ENCODE peak calls at places on chromosomes 6 and 20, in seven cellular contexts. Z, Y, S, W, N, U and L are unnamed samples.
A peak's percentile ranks its signal among the peaks of the same experiment; 100 is the strongest.

GRCh38 chr6:42179261-42179955 is 6.2 kb downstream of the GUCA1A start:
- DNase-seq in U (no peak), Y (no peak), Z (no peak), W (no peak), S (no peak), N (no peak), L (no peak)

GRCh38 chr6:138036955-138037592 is 70.1 kb downstream of the PERP start:
- DNase-seq in S (no peak), N (no peak), Z (no peak), U (no peak), Y (no peak), W (peak; percentile 8), L (no peak)

GRCh38 chr6:111280445-111280844 is 193.1 kb downstream of the SLC16A10 start:
- DNase-seq in W (no peak), Z (no peak), Y (no peak), S (no peak), N (no peak), U (no peak), L (no peak)

GRCh38 chr6:135372758-135373157 is 124.8 kb downstream of the AHI1 start:
- DNase-seq in N (no peak), W (peak; percentile 48), U (no peak), Y (no peak), S (no peak), Z (no peak), L (no peak)

GRCh38 chr6:138485005-138485545 is 14.2 kb downstream of the NHSL1 start:
- DNase-seq in U (peak; percentile 25), S (no peak), W (no peak), Z (no peak), Y (no peak), N (no peak), L (no peak)

GRCh38 chr20:19460386-19460785 is 247.9 kb downstream of the SLC24A3 start:
- DNase-seq in Y (no peak), Z (no peak), N (no peak), S (no peak), U (peak; percentile 8), W (peak; percentile 67), L (no peak)

GRCh38 chr6:52551483-52552277 is 25.2 kb downstream of the TRAM2 start:
- DNase-seq in U (peak; percentile 84), Z (no peak), W (peak; percentile 94), Y (peak; percentile 73), N (peak; percentile 75), S (no peak), L (no peak)

GRCh38 chr20:50891138-50891537 is 40.1 kb downstream of the ADNP start:
- DNase-seq in Z (no peak), W (no peak), S (no peak), N (no peak), U (no peak), Y (no peak), L (no peak)

GRCh38 chr20:62926229-62927127 is at the start of gene DIDO1:
- DNase-seq in U (peak; percentile 85), Y (peak; percentile 85), S (peak; percentile 82), Z (peak; percentile 90), W (peak; percentile 82), N (peak; percentile 99), L (peak; percentile 81)

GRCh38 chr20:45456632-45457031 is 12.9 kb upstream of the WFDC2 start:
- DNase-seq in N (no peak), Y (no peak), W (no peak), U (peak; percentile 10), S (no peak), Z (no peak), L (no peak)

GRCh38 chr6:5529015-5529414 is 267.7 kb downstream of the FARS2 start:
- DNase-seq in S (no peak), N (no peak), U (no peak), Y (no peak), W (peak; percentile 23), Z (no peak), L (no peak)

GRCh38 chr6:90294989-90295853 is 1.4 kb downstream of the BACH2 start:
- DNase-seq in S (peak; percentile 76), N (peak; percentile 79), U (peak; percentile 28), W (peak; percentile 24), Y (peak; percentile 41), Z (peak; percentile 56), L (peak; percentile 68)

GRCh38 chr6:136725124-136725523 is 67.2 kb downstream of the MAP3K5 start:
- DNase-seq in W (no peak), S (no peak), N (no peak), U (no peak), Z (no peak), Y (no peak), L (no peak)

GRCh38 chr20:61449057-61449456 is 197.0 kb downstream of the CDH4 start:
- DNase-seq in N (no peak), U (no peak), S (no peak), Z (no peak), W (no peak), Y (no peak), L (no peak)

GRCh38 chr6:155188707-155189496 is 74.9 kb upstream of the CLDN20 start:
- DNase-seq in W (peak; percentile 93), Z (no peak), U (peak; percentile 94), S (no peak), N (no peak), Y (no peak), L (no peak)

GRCh38 chr6:75735491-75736186 is 13.4 kb upstream of the MYO6 start:
- DNase-seq in Z (no peak), S (no peak), U (no peak), W (peak; percentile 30), Y (no peak), N (no peak), L (no peak)

GRCh38 chr6:39865011-39865888 is 69.0 kb downstream of the MOCS1 start:
- DNase-seq in U (peak; percentile 75), Y (peak; percentile 23), Z (no peak), N (peak; percentile 65), S (peak; percentile 34), W (peak; percentile 78), L (peak; percentile 52)

GRCh38 chr6:31712296-31712695 is 2.9 kb upstream of the LY6G6D start:
- DNase-seq in N (no peak), Y (peak; percentile 37), W (no peak), S (no peak), U (no peak), Z (no peak), L (no peak)

GRCh38 chr20:57000441-57000968 is 265.9 kb downstream of the BMP7 start:
- DNase-seq in U (no peak), N (no peak), Z (no peak), Y (no peak), S (no peak), W (no peak), L (no peak)

GRCh38 chr20:15902493-15902892 is 670.8 kb downstream of the KIF16B start:
- DNase-seq in U (no peak), Y (no peak), S (no peak), Z (no peak), W (peak; percentile 15), N (no peak), L (no peak)

GRCh38 chr6:54053893-54054391 is 57.3 kb upstream of the MLIP start:
- DNase-seq in Z (peak; percentile 39), S (no peak), N (no peak), U (peak; percentile 93), W (peak; percentile 77), Y (no peak), L (no peak)

GRCh38 chr6:20286968-20287565 is 74.8 kb upstream of the MBOAT1 start:
- DNase-seq in Z (no peak), W (no peak), U (no peak), N (no peak), Y (no peak), S (no peak), L (no peak)

GRCh38 chr6:116210750-116211425 is 43.0 kb downstream of the TSPYL4 start:
- DNase-seq in S (no peak), N (no peak), U (peak; percentile 65), W (peak; percentile 69), Y (no peak), Z (no peak), L (no peak)

GRCh38 chr20:23225407-23226060 is 125.1 kb upstream of the NXT1 start:
- DNase-seq in S (no peak), N (no peak), W (peak; percentile 43), Y (no peak), Z (no peak), U (peak; percentile 97), L (no peak)

GRCh38 chr6:36848658-36849441 is 9.6 kb upstream of the CPNE5 start:
- DNase-seq in N (peak; percentile 51), U (peak; percentile 20), Y (peak; percentile 74), Z (peak; percentile 48), S (no peak), W (no peak), L (no peak)

GRCh38 chr20:56636701-56637100 is 7.6 kb downstream of the TFAP2C start:
- DNase-seq in N (no peak), S (no peak), Y (no peak), Z (no peak), U (no peak), W (peak; percentile 91), L (no peak)

GRCh38 chr6:42025066-42025789 is 25.1 kb upstream of the TAF8 start:
- DNase-seq in Y (no peak), N (no peak), W (no peak), S (no peak), Z (no peak), U (no peak), L (no peak)

GRCh38 chr6:113707194-113707593 is 150.0 kb upstream of the MARCKS start:
- DNase-seq in S (no peak), N (no peak), Y (no peak), U (no peak), Z (no peak), W (no peak), L (no peak)

GRCh38 chr6:6729971-6730370 is 141.5 kb downstream of the LY86 start:
- DNase-seq in W (no peak), U (no peak), S (no peak), Y (no peak), Z (no peak), N (no peak), L (no peak)

GRCh38 chr20:7703436-7703835 is 236.8 kb downstream of the HAO1 start:
- DNase-seq in W (no peak), S (no peak), N (no peak), Z (no peak), Y (no peak), U (no peak), L (no peak)

GRCh38 chr6:12587096-12587495 is 129.5 kb upstream of the PHACTR1 start:
- DNase-seq in Z (no peak), W (no peak), S (no peak), Y (no peak), U (no peak), N (no peak), L (no peak)

GRCh38 chr6:170272341-170273065 is 18.4 kb downstream of the DLL1 start:
- DNase-seq in Y (no peak), S (no peak), W (no peak), N (no peak), U (no peak), Z (no peak), L (no peak)

GRCh38 chr6:41318648-41319565 is 16.5 kb upstream of the NCR2 start:
- DNase-seq in Y (peak; percentile 33), U (peak; percentile 82), W (peak; percentile 84), Z (peak; percentile 88), S (peak; percentile 75), N (peak; percentile 84), L (peak; percentile 81)

GRCh38 chr6:7426447-7427169 is 37.0 kb downstream of the RIOK1 start:
- DNase-seq in S (no peak), N (no peak), U (no peak), Z (no peak), Y (no peak), W (no peak), L (no peak)

GRCh38 chr6:27295301-27296079 is 16.6 kb downstream of the POM121L2 start:
- DNase-seq in W (peak; percentile 87), S (no peak), Z (no peak), Y (no peak), N (no peak), U (peak; percentile 72), L (no peak)

GRCh38 chr6:23040899-23041298 is 471.5 kb downstream of the HDGFL1 start:
- DNase-seq in N (no peak), W (no peak), Y (no peak), U (no peak), Z (no peak), S (no peak), L (no peak)

GRCh38 chr6:133887478-133887877 is 1.4 kb upstream of the TCF21 start:
- DNase-seq in Z (no peak), S (no peak), U (no peak), W (no peak), N (no peak), Y (no peak), L (no peak)

GRCh38 chr6:139881728-139882211 is 507.3 kb upstream of the CITED2 start:
- DNase-seq in Y (no peak), W (peak; percentile 62), N (peak; percentile 51), U (peak; percentile 61), S (no peak), Z (no peak), L (no peak)